ENCODE peak calls at places on chromosomes 13 and 19, in five cellular contexts. K, H, J, B and D are unnamed samples.
A peak's percentile ranks its signal among the peaks of the same experiment; 100 is the strongest.

GRCh38 chr19:41515054-41515652 is 60.8 kb upstream of the CEACAM21 start:
- DNase-seq in K (no peak), J (no peak), B (no peak), H (no peak), D (no peak)

GRCh38 chr13:50126378-50127016 is 111.3 kb downstream of the KCNRG start:
- DNase-seq in J (no peak), K (no peak), H (peak; percentile 48), B (peak; percentile 30), D (peak; percentile 20)

GRCh38 chr19:35048911-35049411 is 7.4 kb downstream of the HPN start:
- DNase-seq in J (no peak), K (no peak), B (no peak), H (no peak), D (no peak)

GRCh38 chr19:39566064-39566463 is 26.1 kb upstream of the EID2 start:
- DNase-seq in K (no peak), B (no peak), J (no peak), H (no peak), D (no peak)

GRCh38 chr13:46386996-46387851 is at the start of gene RUBCNL:
- DNase-seq in J (peak; percentile 74), K (peak; percentile 26), H (peak; percentile 84), B (peak; percentile 31), D (peak; percentile 63)

GRCh38 chr13:19586904-19587634 is 25.7 kb upstream of the TPTE2 start:
- DNase-seq in H (no peak), K (no peak), J (peak; percentile 52), B (peak; percentile 74), D (peak; percentile 87)

GRCh38 chr13:52348983-52349780 is 56.8 kb downstream of the THSD1 start:
- DNase-seq in B (no peak), H (no peak), J (no peak), K (peak; percentile 73), D (peak; percentile 69)

GRCh38 chr19:11856568-11857264 is 8.2 kb downstream of the ZNF439 start:
- DNase-seq in J (no peak), K (no peak), H (no peak), B (no peak), D (no peak)

GRCh38 chr13:50584856-50585580 is 258.5 kb downstream of the DLEU7 start:
- DNase-seq in B (no peak), J (no peak), K (no peak), H (peak; percentile 12), D (no peak)

GRCh38 chr19:44689290-44690130 is 9.4 kb upstream of the CEACAM16 start:
- DNase-seq in B (peak; percentile 60), H (peak; percentile 85), J (peak; percentile 78), K (peak; percentile 50), D (peak; percentile 64)

GRCh38 chr13:106182404-106182803 is 353.1 kb downstream of the EFNB2 start:
- DNase-seq in B (no peak), J (no peak), H (no peak), K (peak; percentile 35), D (peak; percentile 78)

GRCh38 chr13:27858046-27858445 is 61.8 kb upstream of the PDX1 start:
- DNase-seq in B (no peak), K (no peak), H (no peak), J (no peak), D (no peak)

GRCh38 chr13:20475927-20476691 is 49.5 kb downstream of the CRYL1 start:
- DNase-seq in K (no peak), J (no peak), H (peak; percentile 26), B (peak; percentile 87), D (no peak)

GRCh38 chr19:2695288-2695866 is 7.1 kb downstream of the GNG7 start:
- DNase-seq in K (no peak), B (no peak), J (no peak), H (no peak), D (no peak)

GRCh38 chr19:6828698-6829633 is 56.5 kb downstream of the VAV1 start:
- DNase-seq in H (no peak), B (peak; percentile 82), K (peak; percentile 98), J (no peak), D (peak; percentile 81)

GRCh38 chr19:46704379-46705076 is 12.4 kb downstream of the PRKD2 start:
- DNase-seq in H (peak; percentile 71), K (no peak), J (peak; percentile 83), B (peak; percentile 66), D (peak; percentile 57)

GRCh38 chr19:48636859-48637448 is at the start of gene DBP:
- DNase-seq in K (no peak), B (no peak), J (peak; percentile 61), H (no peak), D (peak; percentile 49)

GRCh38 chr19:56942749-56943148 is 102.2 kb upstream of the PEG3 start:
- DNase-seq in K (no peak), B (no peak), J (peak; percentile 55), H (peak; percentile 25), D (no peak)

GRCh38 chr19:57241181-57241580 is 749 bp downstream of the ZNF805 start:
- DNase-seq in B (peak; percentile 25), J (peak; percentile 26), K (no peak), H (no peak), D (no peak)

DNA sequence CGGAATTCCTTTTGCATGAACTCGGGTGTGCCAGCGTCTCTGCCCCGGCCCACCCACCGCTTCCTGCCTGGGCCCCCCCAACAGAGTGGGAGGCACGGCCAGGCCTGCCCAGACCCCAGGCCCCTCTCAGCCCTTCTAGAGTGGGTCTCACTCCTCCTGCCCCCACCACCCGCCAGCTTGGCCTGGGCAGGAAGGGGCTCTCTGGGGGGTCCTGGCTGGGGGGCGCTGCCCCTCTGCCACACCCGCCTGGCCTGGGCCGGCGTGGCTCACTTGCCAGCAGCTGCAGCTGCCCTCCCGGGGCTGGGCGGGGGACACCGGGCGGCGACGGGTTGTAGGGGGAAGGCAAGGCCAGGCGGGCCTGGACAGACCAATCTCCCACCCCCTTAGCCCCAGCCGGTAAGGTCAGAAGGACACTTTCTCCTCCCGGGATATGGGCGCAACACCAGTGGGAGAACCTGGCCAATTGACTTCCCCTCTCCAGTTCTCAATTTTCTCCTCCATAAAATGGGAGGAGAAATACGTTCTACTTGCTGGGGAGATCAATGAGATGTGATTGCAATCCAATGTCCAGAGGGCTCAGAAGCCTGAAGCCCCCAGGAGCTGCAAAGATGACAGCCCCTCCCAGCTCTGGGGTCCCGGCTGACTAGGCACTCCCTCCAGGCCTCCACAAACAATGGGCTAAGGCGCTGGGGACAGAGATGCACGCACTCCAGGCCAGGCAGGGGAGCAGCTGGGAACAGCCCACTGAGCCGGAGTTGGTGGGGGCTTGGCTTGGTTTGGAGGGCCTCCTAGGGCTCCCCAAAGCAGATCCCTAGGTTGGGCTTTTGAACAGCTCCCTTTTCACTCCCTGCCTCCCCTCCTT is 2.4 kb downstream of the CRLF1 start:
- DNase-seq in J (peak; percentile 46), K (no peak), H (peak; percentile 68), B (no peak), D (no peak)
- H3K9ac ChIP-seq in J (no peak overlapping the region), K (no peak overlapping the region), H (no peak overlapping the region), B (no peak overlapping the region), D (no peak overlapping the region)

GRCh38 chr19:52541608-52542007 is 14.1 kb downstream of the ZNF808 start:
- DNase-seq in B (no peak), K (no peak), J (no peak), H (no peak), D (no peak)

GRCh38 chr19:52533901-52534300 is 6.4 kb downstream of the ZNF808 start:
- DNase-seq in K (no peak), H (no peak), B (no peak), J (no peak), D (no peak)

GRCh38 chr19:52532480-52532879 is 5.0 kb downstream of the ZNF808 start:
- DNase-seq in J (no peak), B (no peak), H (no peak), K (no peak), D (no peak)

GRCh38 chr19:52535831-52536800 is 8.6 kb downstream of the ZNF808 start:
- DNase-seq in H (peak; percentile 96), K (no peak), B (no peak), J (peak; percentile 84), D (no peak)
- TF ChIP-seq CTCF in H (peak; percentile 28), K (no peak), B (no peak), J (no peak), D (no peak)

GRCh38 chr19:872266-872951 is 12.9 kb downstream of the CFD start:
- DNase-seq in J (no peak), B (peak; percentile 81), K (peak; percentile 61), H (peak; percentile 85), D (peak; percentile 45)
- TF ChIP-seq EZH2phosphoT487 in J (no peak), B (no peak), K (no peak), H (no peak), D (no peak)

GRCh38 chr13:93660664-93661063 is 434.1 kb downstream of the GPC6 start:
- DNase-seq in H (no peak), K (no peak), J (no peak), B (no peak), D (no peak)
- H3K9ac ChIP-seq in H (no peak overlapping the region), K (no peak overlapping the region), J (no peak overlapping the region), B (no peak overlapping the region), D (no peak overlapping the region)

DNA sequence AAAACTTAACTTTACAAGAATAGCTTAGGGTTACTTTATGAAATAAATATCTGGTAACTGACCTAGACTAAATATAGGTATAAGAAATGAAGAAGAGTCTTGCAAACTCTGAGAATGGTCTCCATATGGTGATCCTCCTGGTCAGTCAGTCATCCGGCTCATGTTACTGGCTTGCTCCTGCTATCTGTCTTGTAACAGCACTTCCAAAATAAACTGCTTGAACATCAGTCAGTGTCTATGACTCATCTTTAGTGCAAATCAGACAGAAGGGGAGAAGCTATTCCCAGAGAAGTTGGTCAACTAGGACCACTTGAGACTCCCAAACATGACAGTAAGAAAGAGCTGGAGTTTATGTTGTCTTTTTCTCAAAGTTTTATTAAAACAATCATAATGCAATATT is 1550.9 kb downstream of the PCDH9 start:
- DNase-seq in J (no peak), H (no peak), B (no peak), K (no peak), D (no peak)
- TF ChIP-seq CTCF in J (no peak), H (no peak), B (no peak), K (no peak), D (no peak)

GRCh38 chr19:13849991-13850909 is 26.7 kb upstream of the NANOS3 start:
- DNase-seq in H (peak; percentile 87), J (peak; percentile 89), B (peak; percentile 27), K (no peak), D (peak; percentile 89)
- TF ChIP-seq EZH2phosphoT487 in H (no peak), J (no peak), B (no peak), K (no peak), D (no peak)